ENCODE peak calls at places on chromosomes 12 and 14, in ten cellular contexts. One of them, this sample, is unnamed.

GRCh38 chr14:103730490-103731035 is 15.0 kb downstream of the ZFYVE21 start:
- DNase-seq in sigmoid colon: no peak
- DNase-seq in keratinocyte: no peak
- DNase-seq in fibroblast of pulmonary artery: no peak
- DNase-seq in esophagus squamous epithelium: no peak
- DNase-seq in upper lobe of left lung: no peak
- DNase-seq in heart left ventricle: peak
- DNase-seq in ascending aorta: no peak
- DNase-seq in foreskin fibroblast: no peak
- DNase-seq in uterus: no peak
- DNase-seq in this sample: no peak

GRCh38 chr14:106842687-106843086 is 1316.3 kb downstream of the TMEM121 start:
- DNase-seq in foreskin fibroblast: no peak
- DNase-seq in uterus: no peak
- DNase-seq in sigmoid colon: no peak
- DNase-seq in keratinocyte: no peak
- DNase-seq in ascending aorta: no peak
- DNase-seq in upper lobe of left lung: peak
- DNase-seq in esophagus squamous epithelium: no peak
- DNase-seq in fibroblast of pulmonary artery: no peak
- DNase-seq in heart left ventricle: no peak
- DNase-seq in this sample: no peak

GRCh38 chr12:10364839-10365681 is 24.8 kb downstream of the KLRK1 start:
- DNase-seq in sigmoid colon: peak
- DNase-seq in ascending aorta: no peak
- DNase-seq in fibroblast of pulmonary artery: peak
- DNase-seq in esophagus squamous epithelium: peak
- DNase-seq in upper lobe of left lung: no peak
- DNase-seq in uterus: peak
- DNase-seq in keratinocyte: no peak
- DNase-seq in foreskin fibroblast: peak
- DNase-seq in heart left ventricle: peak
- DNase-seq in this sample: peak

GRCh38 chr14:97976861-97977260 is 1179.7 kb downstream of the VRK1 start:
- DNase-seq in sigmoid colon: no peak
- DNase-seq in ascending aorta: no peak
- DNase-seq in fibroblast of pulmonary artery: no peak
- DNase-seq in foreskin fibroblast: no peak
- DNase-seq in esophagus squamous epithelium: no peak
- DNase-seq in upper lobe of left lung: no peak
- DNase-seq in heart left ventricle: no peak
- DNase-seq in keratinocyte: no peak
- DNase-seq in uterus: no peak
- DNase-seq in this sample: no peak

GRCh38 chr12:57793920-57794319 is 11.3 kb downstream of the TSFM start:
- DNase-seq in foreskin fibroblast: peak
- DNase-seq in keratinocyte: peak
- DNase-seq in heart left ventricle: no peak
- DNase-seq in upper lobe of left lung: no peak
- DNase-seq in sigmoid colon: no peak
- DNase-seq in ascending aorta: no peak
- DNase-seq in fibroblast of pulmonary artery: peak
- DNase-seq in uterus: no peak
- DNase-seq in esophagus squamous epithelium: no peak
- DNase-seq in this sample: peak

GRCh38 chr12:75809745-75810144 is 221.8 kb downstream of the PHLDA1 start:
- DNase-seq in fibroblast of pulmonary artery: no peak
- DNase-seq in keratinocyte: no peak
- DNase-seq in esophagus squamous epithelium: no peak
- DNase-seq in foreskin fibroblast: no peak
- DNase-seq in heart left ventricle: no peak
- DNase-seq in upper lobe of left lung: no peak
- DNase-seq in uterus: no peak
- DNase-seq in sigmoid colon: no peak
- DNase-seq in ascending aorta: no peak
- DNase-seq in this sample: no peak

GRCh38 chr12:117032593-117033381 is 66.4 kb downstream of the TESC start:
- DNase-seq in esophagus squamous epithelium: no peak
- DNase-seq in heart left ventricle: no peak
- DNase-seq in keratinocyte: no peak
- DNase-seq in ascending aorta: no peak
- DNase-seq in sigmoid colon: peak
- DNase-seq in uterus: no peak
- DNase-seq in foreskin fibroblast: peak
- DNase-seq in fibroblast of pulmonary artery: no peak
- DNase-seq in upper lobe of left lung: peak
- DNase-seq in this sample: peak

GRCh38 chr14:75282166-75282547 is 3.5 kb downstream of the FOS start:
- DNase-seq in heart left ventricle: no peak
- DNase-seq in fibroblast of pulmonary artery: peak
- DNase-seq in esophagus squamous epithelium: no peak
- DNase-seq in uterus: no peak
- DNase-seq in sigmoid colon: no peak
- DNase-seq in ascending aorta: no peak
- DNase-seq in foreskin fibroblast: no peak
- DNase-seq in upper lobe of left lung: no peak
- DNase-seq in keratinocyte: no peak
- DNase-seq in this sample: peak

GRCh38 chr14:69719501-69719951 is 47.4 kb upstream of the SRSF5 start:
- DNase-seq in heart left ventricle: peak
- DNase-seq in esophagus squamous epithelium: no peak
- DNase-seq in uterus: peak
- DNase-seq in keratinocyte: no peak
- DNase-seq in ascending aorta: no peak
- DNase-seq in upper lobe of left lung: peak
- DNase-seq in fibroblast of pulmonary artery: peak
- DNase-seq in foreskin fibroblast: peak
- DNase-seq in sigmoid colon: peak
- DNase-seq in this sample: peak

GRCh38 chr12:108129017-108129812 is at the start of gene WSCD2:
- DNase-seq in heart left ventricle: no peak
- DNase-seq in fibroblast of pulmonary artery: peak
- DNase-seq in keratinocyte: no peak
- DNase-seq in uterus: peak
- DNase-seq in esophagus squamous epithelium: no peak
- DNase-seq in ascending aorta: peak
- DNase-seq in foreskin fibroblast: peak
- DNase-seq in sigmoid colon: peak
- DNase-seq in upper lobe of left lung: peak
- DNase-seq in this sample: peak

GRCh38 chr12:75489613-75490210 is 9.2 kb downstream of the GLIPR1 start:
- DNase-seq in ascending aorta: no peak
- DNase-seq in uterus: no peak
- DNase-seq in esophagus squamous epithelium: no peak
- DNase-seq in foreskin fibroblast: peak
- DNase-seq in fibroblast of pulmonary artery: peak
- DNase-seq in upper lobe of left lung: no peak
- DNase-seq in sigmoid colon: no peak
- DNase-seq in heart left ventricle: no peak
- DNase-seq in keratinocyte: no peak
- DNase-seq in this sample: peak

GRCh38 chr14:39265741-39266588 is 32.2 kb downstream of the MIA2 start:
- DNase-seq in sigmoid colon: no peak
- DNase-seq in esophagus squamous epithelium: no peak
- DNase-seq in ascending aorta: no peak
- DNase-seq in fibroblast of pulmonary artery: peak
- DNase-seq in heart left ventricle: no peak
- DNase-seq in keratinocyte: no peak
- DNase-seq in upper lobe of left lung: no peak
- DNase-seq in foreskin fibroblast: no peak
- DNase-seq in uterus: no peak
- DNase-seq in this sample: peak

GRCh38 chr12:107129315-107129930 is 36.1 kb upstream of the CRY1 start:
- DNase-seq in upper lobe of left lung: no peak
- DNase-seq in sigmoid colon: no peak
- DNase-seq in fibroblast of pulmonary artery: no peak
- DNase-seq in uterus: no peak
- DNase-seq in heart left ventricle: no peak
- DNase-seq in esophagus squamous epithelium: no peak
- DNase-seq in ascending aorta: no peak
- DNase-seq in foreskin fibroblast: no peak
- DNase-seq in keratinocyte: no peak
- DNase-seq in this sample: no peak

DNA sequence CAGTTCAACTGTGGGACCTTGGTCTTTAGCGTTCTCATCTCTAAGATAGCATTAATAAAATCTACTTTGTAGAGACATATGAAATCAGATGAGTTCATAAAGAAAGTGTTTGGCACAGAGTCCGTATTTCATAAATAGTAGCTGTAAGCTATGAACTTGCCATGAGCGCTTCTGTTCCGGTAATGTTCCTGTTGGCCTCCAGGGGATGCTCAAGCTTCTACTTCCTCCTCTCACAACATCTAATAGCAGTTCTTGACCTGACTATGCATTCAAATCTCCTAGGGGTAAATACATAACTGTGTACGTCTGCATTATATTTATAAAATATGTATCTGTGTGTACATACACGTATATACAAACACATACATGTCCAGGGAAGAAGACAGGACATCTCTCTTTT is 288.2 kb upstream of the TMPO start:
- DNase-seq in ascending aorta: no peak
- DNase-seq in uterus: no peak
- DNase-seq in keratinocyte: no peak
- DNase-seq in esophagus squamous epithelium: no peak
- DNase-seq in fibroblast of pulmonary artery: peak
- DNase-seq in upper lobe of left lung: no peak
- DNase-seq in sigmoid colon: no peak
- DNase-seq in foreskin fibroblast: no peak
- DNase-seq in heart left ventricle: no peak
- DNase-seq in this sample: no peak
- TF ChIP-seq CTCF in ascending aorta: no peak
- TF ChIP-seq CTCF in uterus: no peak
- TF ChIP-seq CTCF in keratinocyte: peak
- TF ChIP-seq CTCF in esophagus squamous epithelium: no peak
- TF ChIP-seq CTCF in fibroblast of pulmonary artery: peak
- TF ChIP-seq CTCF in upper lobe of left lung: no peak
- TF ChIP-seq CTCF in sigmoid colon: no peak
- TF ChIP-seq CTCF in foreskin fibroblast: peak
- TF ChIP-seq CTCF in heart left ventricle: peak
- TF ChIP-seq CTCF in this sample: peak

GRCh38 chr12:31768046-31768445 is 39.2 kb upstream of the AMN1 start:
- DNase-seq in esophagus squamous epithelium: no peak
- DNase-seq in uterus: no peak
- DNase-seq in upper lobe of left lung: no peak
- DNase-seq in keratinocyte: no peak
- DNase-seq in foreskin fibroblast: no peak
- DNase-seq in fibroblast of pulmonary artery: no peak
- DNase-seq in heart left ventricle: no peak
- DNase-seq in sigmoid colon: no peak
- DNase-seq in ascending aorta: no peak
- DNase-seq in this sample: no peak

GRCh38 chr12:31773867-31774266 is 45.0 kb upstream of the AMN1 start:
- DNase-seq in ascending aorta: no peak
- DNase-seq in foreskin fibroblast: no peak
- DNase-seq in keratinocyte: no peak
- DNase-seq in sigmoid colon: no peak
- DNase-seq in esophagus squamous epithelium: no peak
- DNase-seq in heart left ventricle: no peak
- DNase-seq in uterus: peak
- DNase-seq in upper lobe of left lung: no peak
- DNase-seq in fibroblast of pulmonary artery: peak
- DNase-seq in this sample: no peak

GRCh38 chr12:31772186-31772585 is 43.4 kb upstream of the AMN1 start:
- DNase-seq in foreskin fibroblast: no peak
- DNase-seq in ascending aorta: no peak
- DNase-seq in keratinocyte: no peak
- DNase-seq in upper lobe of left lung: no peak
- DNase-seq in esophagus squamous epithelium: no peak
- DNase-seq in uterus: no peak
- DNase-seq in heart left ventricle: no peak
- DNase-seq in fibroblast of pulmonary artery: peak
- DNase-seq in sigmoid colon: no peak
- DNase-seq in this sample: no peak

GRCh38 chr12:31773223-31773750 is 44.5 kb upstream of the AMN1 start:
- DNase-seq in heart left ventricle: no peak
- DNase-seq in upper lobe of left lung: no peak
- DNase-seq in foreskin fibroblast: peak
- DNase-seq in uterus: peak
- DNase-seq in sigmoid colon: no peak
- DNase-seq in ascending aorta: no peak
- DNase-seq in esophagus squamous epithelium: no peak
- DNase-seq in keratinocyte: no peak
- DNase-seq in fibroblast of pulmonary artery: peak
- DNase-seq in this sample: no peak

DNA sequence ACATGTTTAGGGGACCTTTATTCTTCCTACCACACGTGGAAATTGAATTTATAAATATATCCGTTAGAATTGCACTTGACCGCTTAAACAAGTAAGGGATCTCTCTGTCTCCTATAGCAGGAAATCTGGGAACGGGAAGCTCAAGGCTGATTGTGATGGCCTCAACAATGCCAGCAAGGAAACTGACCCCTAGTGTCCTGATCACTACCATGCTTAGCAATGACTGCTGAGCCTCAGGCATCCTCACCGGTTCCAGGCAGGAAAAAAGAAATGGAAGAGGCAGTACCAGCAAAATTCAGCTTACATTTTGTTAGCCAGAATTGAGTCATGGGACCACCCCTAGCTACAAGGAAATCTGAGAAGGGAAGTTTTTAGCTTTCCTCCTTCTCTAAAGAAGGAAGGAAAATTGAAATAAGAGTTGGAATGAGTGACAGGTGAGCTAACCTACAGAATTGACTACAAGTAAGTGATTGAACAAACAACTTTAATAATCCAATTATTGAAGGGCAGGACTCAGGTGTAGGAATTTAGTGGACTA is 43.9 kb upstream of the AMN1 start:
- DNase-seq in foreskin fibroblast: no peak
- DNase-seq in ascending aorta: no peak
- DNase-seq in esophagus squamous epithelium: no peak
- DNase-seq in heart left ventricle: no peak
- DNase-seq in upper lobe of left lung: no peak
- DNase-seq in uterus: no peak
- DNase-seq in keratinocyte: no peak
- DNase-seq in sigmoid colon: no peak
- DNase-seq in fibroblast of pulmonary artery: no peak
- DNase-seq in this sample: no peak
- TF ChIP-seq CTCF in foreskin fibroblast: no peak
- TF ChIP-seq CTCF in ascending aorta: no peak
- TF ChIP-seq CTCF in esophagus squamous epithelium: no peak
- TF ChIP-seq CTCF in heart left ventricle: no peak
- TF ChIP-seq CTCF in upper lobe of left lung: no peak
- TF ChIP-seq CTCF in uterus: no peak
- TF ChIP-seq CTCF in keratinocyte: no peak
- TF ChIP-seq CTCF in sigmoid colon: no peak
- TF ChIP-seq CTCF in fibroblast of pulmonary artery: no peak
- TF ChIP-seq CTCF in this sample: no peak

GRCh38 chr12:121021754-121022153 is 5.5 kb upstream of the C12orf43 start:
- DNase-seq in upper lobe of left lung: no peak
- DNase-seq in foreskin fibroblast: no peak
- DNase-seq in esophagus squamous epithelium: no peak
- DNase-seq in fibroblast of pulmonary artery: no peak
- DNase-seq in keratinocyte: no peak
- DNase-seq in sigmoid colon: no peak
- DNase-seq in uterus: no peak
- DNase-seq in heart left ventricle: no peak
- DNase-seq in ascending aorta: no peak
- DNase-seq in this sample: no peak
- TF ChIP-seq CTCF in upper lobe of left lung: no peak
- TF ChIP-seq CTCF in foreskin fibroblast: no peak
- TF ChIP-seq CTCF in esophagus squamous epithelium: no peak
- TF ChIP-seq CTCF in fibroblast of pulmonary artery: no peak
- TF ChIP-seq CTCF in keratinocyte: no peak
- TF ChIP-seq CTCF in sigmoid colon: no peak
- TF ChIP-seq CTCF in uterus: no peak
- TF ChIP-seq CTCF in heart left ventricle: no peak
- TF ChIP-seq CTCF in ascending aorta: no peak
- TF ChIP-seq CTCF in this sample: no peak

GRCh38 chr14:57692671-57693070 is 173.2 kb downstream of the SLC35F4 start:
- DNase-seq in sigmoid colon: no peak
- DNase-seq in uterus: no peak
- DNase-seq in heart left ventricle: no peak
- DNase-seq in esophagus squamous epithelium: no peak
- DNase-seq in foreskin fibroblast: peak
- DNase-seq in keratinocyte: peak
- DNase-seq in upper lobe of left lung: no peak
- DNase-seq in fibroblast of pulmonary artery: peak
- DNase-seq in ascending aorta: no peak
- DNase-seq in this sample: peak
- TF ChIP-seq CTCF in sigmoid colon: no peak
- TF ChIP-seq CTCF in uterus: no peak
- TF ChIP-seq CTCF in heart left ventricle: peak
- TF ChIP-seq CTCF in esophagus squamous epithelium: peak
- TF ChIP-seq CTCF in foreskin fibroblast: peak
- TF ChIP-seq CTCF in keratinocyte: peak
- TF ChIP-seq CTCF in upper lobe of left lung: no peak
- TF ChIP-seq CTCF in fibroblast of pulmonary artery: peak
- TF ChIP-seq CTCF in ascending aorta: no peak
- TF ChIP-seq CTCF in this sample: peak